ENCODE peak calls at places on chromosomes 5 and 9, in eight cellular contexts. A is right lobe of liver, R is astrocyte of the spinal cord, E is heart left ventricle, C is esophagus squamous epithelium, Y is adrenal gland, N is fibroblast of lung, Z is bronchial epithelial cell. U is an unnamed sample.

GRCh38 chr5:180439911-180440769 is 54.0 kb upstream of the CNOT6 start:
- DNase-seq in Z (no peak), R (no peak), N (no peak), E (no peak), A (no peak), C (no peak), Y (no peak), U (no peak)

GRCh38 chr5:54387659-54388232 is 67.8 kb upstream of the HSPB3 start:
- DNase-seq in A (no peak), Y (no peak), N (peak; percentile 81), R (peak; percentile 54), C (no peak), Z (peak; percentile 63), E (no peak), U (no peak)

GRCh38 chr5:53426878-53427277 is 53.6 kb upstream of the FST start:
- DNase-seq in Z (no peak), Y (no peak), C (no peak), E (no peak), A (no peak), R (no peak), N (no peak), U (no peak)

GRCh38 chr9:811101-811531 is 30.4 kb upstream of the DMRT1 start:
- DNase-seq in E (peak; percentile 60), Z (peak; percentile 94), R (peak; percentile 53), A (no peak), N (peak; percentile 61), Y (no peak), C (no peak), U (no peak)

GRCh38 chr5:112861638-112861985 is 525 bp downstream of the SRP19 start:
- DNase-seq in R (no peak), Z (no peak), N (no peak), C (no peak), A (no peak), Y (no peak), E (no peak), U (no peak)

GRCh38 chr5:32767948-32768427 is 56.9 kb downstream of the NPR3 start:
- DNase-seq in Y (peak; percentile 88), Z (peak; percentile 100), E (no peak), C (no peak), A (no peak), N (peak; percentile 86), R (peak; percentile 84), U (no peak)

GRCh38 chr5:112594060-112594850 is 143.4 kb upstream of the APC start:
- DNase-seq in N (peak; percentile 7), Z (peak; percentile 13), Y (no peak), C (no peak), A (no peak), E (no peak), R (no peak), U (no peak)

GRCh38 chr9:105883847-105884246 is 189.5 kb downstream of the TMEM38B start:
- DNase-seq in A (no peak), Y (no peak), N (no peak), C (no peak), Z (no peak), E (no peak), R (no peak), U (peak; percentile 24)

GRCh38 chr9:128102196-128102595 is 25.3 kb downstream of the PTGES2 start:
- DNase-seq in Y (no peak), R (no peak), Z (no peak), C (no peak), A (peak; percentile 71), E (peak; percentile 14), N (no peak), U (no peak)

GRCh38 chr9:128104171-128104618 is 23.3 kb downstream of the PTGES2 start:
- DNase-seq in R (peak; percentile 33), C (no peak), Z (no peak), E (peak; percentile 22), Y (no peak), N (no peak), A (peak; percentile 95), U (no peak)

GRCh38 chr9:128102861-128103588 is 24.5 kb downstream of the PTGES2 start:
- DNase-seq in C (no peak), R (no peak), N (no peak), Z (no peak), E (peak; percentile 28), A (peak; percentile 95), Y (no peak), U (no peak)

GRCh38 chr9:128101690-128102089 is 25.8 kb downstream of the PTGES2 start:
- DNase-seq in E (peak; percentile 67), C (no peak), Y (no peak), N (no peak), R (no peak), Z (no peak), A (peak; percentile 86), U (no peak)

GRCh38 chr9:128103589-128103962 is 24.0 kb downstream of the PTGES2 start:
- DNase-seq in N (no peak), E (peak; percentile 9), Z (no peak), Y (no peak), A (no peak), C (no peak), R (no peak), U (no peak)
- TF ChIP-seq CTCF in N (peak; percentile 13), E (peak; percentile 8), Z (peak; percentile 22), Y (no peak), A (no peak), C (no peak), R (peak; percentile 25), U (no peak)

GRCh38 chr5:42951169-42951846 is 88.8 kb downstream of the ANXA2R start:
- DNase-seq in N (peak; percentile 56), A (peak; percentile 53), Z (no peak), Y (peak; percentile 51), E (peak; percentile 58), R (peak; percentile 50), C (no peak), U (no peak)

GRCh38 chr5:42950466-42951168 is 89.5 kb downstream of the ANXA2R start:
- DNase-seq in A (peak; percentile 55), N (peak; percentile 100), E (peak; percentile 69), Y (peak; percentile 63), C (peak; percentile 45), R (peak; percentile 100), Z (peak; percentile 99), U (no peak)

GRCh38 chr5:42953061-42953460 is 87.1 kb downstream of the ANXA2R start:
- DNase-seq in A (no peak), Y (no peak), N (peak; percentile 26), Z (no peak), R (no peak), E (no peak), C (no peak), U (no peak)

GRCh38 chr5:42951847-42952411 is 88.2 kb downstream of the ANXA2R start:
- DNase-seq in N (peak; percentile 64), Z (no peak), Y (peak; percentile 26), E (peak; percentile 37), C (no peak), A (no peak), R (peak; percentile 62), U (no peak)

GRCh38 chr5:42952575-42952974 is 87.5 kb downstream of the ANXA2R start:
- DNase-seq in N (peak; percentile 22), Z (no peak), E (no peak), Y (no peak), R (no peak), A (no peak), C (no peak), U (no peak)
- H3K4me3 ChIP-seq in N (peak overlapping the region; percentile 84), Z (no peak overlapping the region), E (peak overlapping the region; percentile 53), Y (no peak overlapping the region), R (peak overlapping the region; percentile 45), A (peak overlapping the region; percentile 28), C (peak overlapping the region; percentile 43), U (no peak overlapping the region)

DNA sequence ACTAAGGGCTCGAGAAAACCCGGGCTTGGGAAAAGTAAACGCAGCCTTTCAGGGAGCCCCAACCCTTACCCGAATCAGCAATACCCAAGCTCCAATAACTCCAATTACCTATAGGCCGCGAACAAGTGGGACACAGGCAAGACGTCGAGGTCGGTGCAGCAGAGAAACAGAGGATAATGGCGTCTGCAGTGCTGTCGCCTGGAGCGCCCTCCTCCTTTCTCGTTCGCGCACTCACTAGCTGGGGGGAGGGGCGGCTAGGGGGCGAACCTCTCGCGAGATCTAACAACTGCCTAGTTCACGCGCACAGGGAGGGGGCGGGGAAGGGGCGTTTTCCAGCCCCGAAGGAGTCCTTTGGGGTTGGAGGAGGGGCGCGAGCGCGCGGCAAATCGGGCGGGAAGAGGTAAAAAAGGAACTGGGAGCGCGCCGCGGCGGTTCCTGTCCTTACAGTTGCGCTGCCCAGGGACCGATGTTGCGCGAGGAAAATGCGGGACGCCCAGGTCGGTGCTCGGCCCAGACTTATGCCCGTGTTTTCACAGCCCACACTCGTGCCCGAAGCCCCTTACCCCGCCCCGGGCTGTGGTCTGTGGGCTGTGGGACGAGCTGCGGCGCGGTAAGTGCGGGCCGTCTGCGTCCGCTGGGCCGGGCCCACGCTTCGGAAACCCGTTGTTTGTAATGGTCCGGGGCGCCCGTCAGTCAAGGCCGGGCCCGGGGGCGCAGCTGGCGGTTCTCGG is at the start of gene RMI1:
- DNase-seq in R (peak; percentile 98), A (peak; percentile 100), N (peak; percentile 93), E (peak; percentile 100), Z (peak; percentile 86), C (peak; percentile 94), Y (peak; percentile 100), U (peak; percentile 93)
- TF ChIP-seq CTCF in R (no peak), A (no peak), N (no peak), E (no peak), Z (peak; percentile 36), C (peak; percentile 3), Y (no peak), U (no peak)

GRCh38 chr9:37028425-37029031 is 5.5 kb downstream of the PAX5 start:
- DNase-seq in C (no peak), Z (no peak), Y (no peak), R (no peak), E (no peak), N (no peak), A (no peak), U (no peak)

GRCh38 chr9:37029304-37029775 is 4.7 kb downstream of the PAX5 start:
- DNase-seq in N (no peak), Z (no peak), A (no peak), R (no peak), C (no peak), Y (no peak), E (no peak), U (no peak)

GRCh38 chr9:37026085-37026935 is 7.8 kb downstream of the PAX5 start:
- DNase-seq in E (no peak), Z (no peak), R (no peak), Y (no peak), A (no peak), N (no peak), C (no peak), U (no peak)

GRCh38 chr9:37026936-37027581 is 7.0 kb downstream of the PAX5 start:
- DNase-seq in E (no peak), Z (no peak), N (no peak), C (no peak), Y (no peak), R (no peak), A (no peak), U (no peak)

DNA sequence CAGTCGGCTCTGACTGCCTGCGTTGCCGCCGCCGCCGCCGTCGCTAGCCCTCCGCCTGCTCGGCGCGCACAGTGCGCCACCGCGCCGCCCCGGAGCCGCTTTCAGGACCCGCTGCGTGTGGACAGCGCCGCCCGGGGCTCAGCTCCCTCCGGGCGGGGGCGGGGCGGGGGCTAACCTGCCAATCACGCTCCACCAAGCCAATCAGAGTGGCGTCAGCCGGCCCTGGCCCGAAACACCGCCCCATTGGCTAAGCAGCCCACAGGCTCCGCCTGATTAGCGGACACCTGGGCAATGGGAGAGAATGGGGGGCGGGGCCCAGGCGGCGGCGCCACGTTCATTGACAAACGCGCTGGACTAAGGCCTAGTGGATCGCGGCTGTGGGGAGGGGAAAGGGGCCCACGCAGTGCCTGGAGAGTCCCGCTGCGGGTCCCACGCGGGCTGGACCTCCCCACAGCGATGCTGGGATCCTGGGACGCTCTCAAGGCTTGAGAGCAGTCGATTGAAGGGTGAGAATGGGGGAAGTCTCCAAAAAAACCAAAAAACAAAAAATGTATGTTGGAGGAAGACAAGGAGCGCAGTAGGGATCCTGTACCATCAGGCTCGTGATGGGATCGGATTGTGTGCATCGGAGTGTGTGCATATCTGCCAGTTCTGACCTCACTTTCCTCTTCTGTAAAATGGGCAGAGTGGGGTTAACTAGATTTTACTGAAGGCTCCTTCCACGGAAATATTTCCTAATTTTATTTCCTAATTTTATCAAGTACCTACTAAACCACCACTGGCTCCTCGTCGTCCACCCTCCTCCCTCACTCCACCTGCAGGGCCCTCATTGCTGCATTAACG is 6.3 kb downstream of the PAX5 start:
- DNase-seq in R (peak; percentile 86), Y (peak; percentile 95), A (peak; percentile 75), C (peak; percentile 52), N (peak; percentile 86), Z (peak; percentile 67), E (peak; percentile 89), U (peak; percentile 93)
- H3K4me3 ChIP-seq in R (no peak overlapping the region), Y (no peak overlapping the region), A (no peak overlapping the region), C (no peak overlapping the region), N (no peak overlapping the region), Z (no peak overlapping the region), E (peak overlapping the region; percentile 29), U (peak overlapping the region; percentile 79)